ENCODE peak calls at places on chromosomes 13 and 19, in ten cellular contexts. C, X, P, Z, F, U, V, N, W and A are unnamed samples.

GRCh38 chr13:59677966-59678814 is 485.5 kb downstream of the DIAPH3 start:
- DNase-seq in X (no peak), W (peak), N (no peak), P (peak), Z (peak), F (peak), U (peak), C (no peak), V (peak), A (no peak)

GRCh38 chr13:23778879-23779278 is 110.3 kb downstream of the MIPEP start:
- DNase-seq in N (no peak), X (no peak), C (no peak), P (no peak), U (peak), F (no peak), V (peak), Z (no peak), W (no peak), A (no peak)

GRCh38 chr13:50914848-50915247 is 5.3 kb downstream of the RNASEH2B start:
- DNase-seq in Z (no peak), C (no peak), U (peak), P (no peak), F (no peak), N (no peak), V (peak), W (no peak), X (no peak), A (no peak)

GRCh38 chr13:30107536-30108136 is 199.7 kb downstream of the KATNAL1 start:
- DNase-seq in X (no peak), W (no peak), C (no peak), U (no peak), V (peak), N (no peak), F (no peak), Z (no peak), P (no peak), A (no peak)

GRCh38 chr13:112229445-112229844 is 146.7 kb upstream of the SPACA7 start:
- DNase-seq in P (no peak), V (no peak), U (no peak), N (peak), F (no peak), C (no peak), W (no peak), X (no peak), Z (no peak), A (no peak)

GRCh38 chr13:75495938-75496337 is 14.0 kb upstream of the TBC1D4 start:
- DNase-seq in X (no peak), F (peak), W (no peak), V (peak), Z (no peak), U (peak), C (no peak), N (no peak), P (no peak), A (no peak)

GRCh38 chr13:35988648-35989081 is 142.5 kb downstream of the DCLK1 start:
- DNase-seq in Z (no peak), X (no peak), U (peak), V (peak), C (no peak), W (no peak), F (no peak), N (no peak), P (peak), A (no peak)

GRCh38 chr13:100269837-100270236 is 180.9 kb downstream of the PCCA start:
- DNase-seq in Z (no peak), U (peak), C (no peak), P (no peak), F (peak), N (peak), W (peak), X (peak), V (peak), A (no peak)

GRCh38 chr13:113816248-113816924 is 47.5 kb downstream of the GAS6 start:
- DNase-seq in W (no peak), P (no peak), V (peak), U (no peak), Z (peak), N (peak), C (no peak), F (no peak), X (no peak), A (no peak)

GRCh38 chr19:34644991-34645461 is 31.9 kb downstream of the SCGB2B2 start:
- DNase-seq in P (no peak), W (no peak), U (no peak), F (no peak), V (no peak), Z (no peak), C (no peak), X (no peak), N (no peak), A (no peak)

GRCh38 chr13:109162248-109163051 is 533.0 kb downstream of the MYO16 start:
- DNase-seq in W (no peak), U (no peak), F (no peak), X (no peak), V (no peak), Z (peak), C (no peak), P (no peak), N (no peak), A (no peak)

DNA sequence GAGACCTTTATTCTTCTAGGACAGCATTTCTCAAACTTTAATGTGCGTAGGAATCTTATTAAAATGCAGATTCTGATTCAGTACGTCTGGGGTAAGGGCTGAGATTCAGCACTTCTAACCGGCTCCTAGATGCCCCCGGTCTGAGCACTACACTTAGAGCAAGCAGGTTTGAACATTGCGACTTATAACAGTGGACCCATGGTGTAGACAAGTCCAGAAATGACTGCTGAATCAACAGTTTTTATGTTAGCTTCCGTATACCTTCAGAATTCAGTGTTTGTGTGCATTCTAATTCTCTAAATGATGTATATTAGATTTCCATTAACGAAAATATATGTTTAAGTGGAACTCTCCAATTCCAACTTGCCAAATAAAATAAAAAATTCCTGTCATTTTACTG is 17.5 kb upstream of the CPB2 start:
- DNase-seq in N (no peak), F (no peak), P (no peak), V (no peak), U (no peak), W (no peak), X (no peak), C (no peak), Z (no peak), A (no peak)
- TF ChIP-seq CTCF in N (no peak), F (no peak), P (no peak), V (no peak), U (no peak), W (no peak), X (no peak), C (no peak), Z (no peak), A (no peak)

GRCh38 chr13:49099513-49099877 is 120.6 kb upstream of the MLNR start:
- DNase-seq in V (no peak), U (no peak), W (no peak), N (no peak), X (no peak), F (no peak), Z (no peak), P (no peak), C (no peak), A (no peak)

GRCh38 chr13:49100637-49101570 is 119.2 kb upstream of the MLNR start:
- DNase-seq in C (no peak), N (no peak), V (no peak), P (no peak), W (no peak), F (no peak), Z (no peak), U (no peak), X (no peak), A (no peak)

GRCh38 chr13:49098198-49098597 is 121.9 kb upstream of the MLNR start:
- DNase-seq in F (peak), Z (no peak), C (no peak), P (no peak), X (peak), W (peak), U (peak), N (no peak), V (peak), A (no peak)

GRCh38 chr13:49097374-49097773 is 121.7 kb downstream of the FNDC3A start:
- DNase-seq in U (peak), P (no peak), F (peak), N (no peak), W (no peak), C (no peak), V (peak), Z (no peak), X (no peak), A (no peak)

GRCh38 chr13:49098771-49099512 is 121.2 kb upstream of the MLNR start:
- DNase-seq in U (peak), C (no peak), X (no peak), W (no peak), N (no peak), F (no peak), Z (peak), P (peak), V (peak), A (no peak)
- TF ChIP-seq CTCF in U (peak), C (no peak), X (no peak), W (peak), N (peak), F (peak), Z (no peak), P (peak), V (peak), A (peak)

GRCh38 chr13:84455143-84455905 is 573.0 kb upstream of the SLITRK1 start:
- DNase-seq in V (no peak), N (no peak), X (no peak), Z (no peak), P (peak), W (no peak), F (no peak), U (no peak), C (no peak), A (no peak)
- TF ChIP-seq CTCF in V (peak), N (no peak), X (no peak), Z (no peak), P (peak), W (no peak), F (no peak), U (no peak), C (no peak), A (no peak)

GRCh38 chr19:23437901-23438300 is 42.6 kb upstream of the ZNF91 start:
- DNase-seq in Z (no peak), V (no peak), W (no peak), X (no peak), F (no peak), P (peak), C (no peak), N (no peak), U (no peak), A (no peak)
- TF ChIP-seq CTCF in Z (no peak), V (no peak), W (no peak), X (no peak), F (no peak), P (peak), C (no peak), N (no peak), U (no peak), A (no peak)

GRCh38 chr19:7868671-7869452 is 5.3 kb downstream of the PRR36 start:
- DNase-seq in X (no peak), C (peak), U (peak), N (peak), F (no peak), P (peak), Z (peak), V (peak), W (peak), A (peak)
- TF ChIP-seq CTCF in X (peak), C (peak), U (peak), N (peak), F (peak), P (peak), Z (peak), V (no peak), W (peak), A (peak)